ENCODE peak calls at places on chromosomes 3 and 15, in ten cellular contexts. One of them, this sample, is unnamed.

GRCh38 chr3:170572665-170573253 is 13.1 kb downstream of the SLC7A14 start:
- DNase-seq in activated naive CD4-positive, alpha-beta T cell: no peak
- DNase-seq in NCI-H187: no peak
- DNase-seq in heart left ventricle: no peak
- DNase-seq in Right ventricle myocardium superior: no peak
- DNase-seq in Kasumi-1: no peak
- DNase-seq in psoas muscle: no peak
- DNase-seq in GM23248: peak; percentile 89
- DNase-seq in non-pigmented ciliary epithelial cell: peak; percentile 52
- DNase-seq in RPMI7951: peak; percentile 90
- DNase-seq in this sample: no peak

GRCh38 chr3:67657192-67657591 is 2.8 kb upstream of the SUCLG2 start:
- DNase-seq in NCI-H187: no peak
- DNase-seq in activated naive CD4-positive, alpha-beta T cell: no peak
- DNase-seq in Kasumi-1: no peak
- DNase-seq in heart left ventricle: no peak
- DNase-seq in GM23248: no peak
- DNase-seq in Right ventricle myocardium superior: no peak
- DNase-seq in RPMI7951: no peak
- DNase-seq in non-pigmented ciliary epithelial cell: no peak
- DNase-seq in psoas muscle: no peak
- DNase-seq in this sample: no peak

GRCh38 chr3:179949869-179950268 is 86.9 kb downstream of the PEX5L start:
- DNase-seq in heart left ventricle: no peak
- DNase-seq in activated naive CD4-positive, alpha-beta T cell: no peak
- DNase-seq in Kasumi-1: no peak
- DNase-seq in non-pigmented ciliary epithelial cell: no peak
- DNase-seq in NCI-H187: no peak
- DNase-seq in RPMI7951: no peak
- DNase-seq in Right ventricle myocardium superior: no peak
- DNase-seq in GM23248: no peak
- DNase-seq in psoas muscle: no peak
- DNase-seq in this sample: no peak

GRCh38 chr3:25913179-25913578 is 123.3 kb downstream of the OXSM start:
- DNase-seq in GM23248: no peak
- DNase-seq in heart left ventricle: no peak
- DNase-seq in NCI-H187: no peak
- DNase-seq in Right ventricle myocardium superior: no peak
- DNase-seq in activated naive CD4-positive, alpha-beta T cell: no peak
- DNase-seq in non-pigmented ciliary epithelial cell: no peak
- DNase-seq in Kasumi-1: no peak
- DNase-seq in RPMI7951: no peak
- DNase-seq in psoas muscle: no peak
- DNase-seq in this sample: no peak

GRCh38 chr3:30720586-30721313 is 114.3 kb downstream of the TGFBR2 start:
- DNase-seq in Right ventricle myocardium superior: no peak
- DNase-seq in GM23248: peak; percentile 45
- DNase-seq in RPMI7951: peak; percentile 68
- DNase-seq in NCI-H187: no peak
- DNase-seq in activated naive CD4-positive, alpha-beta T cell: no peak
- DNase-seq in Kasumi-1: no peak
- DNase-seq in heart left ventricle: no peak
- DNase-seq in psoas muscle: no peak
- DNase-seq in non-pigmented ciliary epithelial cell: peak; percentile 60
- DNase-seq in this sample: no peak

GRCh38 chr15:25065876-25066275 is 111.1 kb downstream of the SNRPN start:
- DNase-seq in Kasumi-1: no peak
- DNase-seq in activated naive CD4-positive, alpha-beta T cell: no peak
- DNase-seq in non-pigmented ciliary epithelial cell: no peak
- DNase-seq in psoas muscle: no peak
- DNase-seq in heart left ventricle: no peak
- DNase-seq in RPMI7951: no peak
- DNase-seq in NCI-H187: no peak
- DNase-seq in Right ventricle myocardium superior: no peak
- DNase-seq in GM23248: no peak
- DNase-seq in this sample: no peak

GRCh38 chr15:75152382-75153079 is 49.2 kb upstream of the C15orf39 start:
- DNase-seq in psoas muscle: no peak
- DNase-seq in activated naive CD4-positive, alpha-beta T cell: no peak
- DNase-seq in heart left ventricle: no peak
- DNase-seq in non-pigmented ciliary epithelial cell: no peak
- DNase-seq in RPMI7951: no peak
- DNase-seq in Kasumi-1: no peak
- DNase-seq in GM23248: no peak
- DNase-seq in NCI-H187: no peak
- DNase-seq in Right ventricle myocardium superior: no peak
- DNase-seq in this sample: no peak

GRCh38 chr15:48427960-48428547 is 96.8 kb downstream of the DUT start:
- DNase-seq in NCI-H187: no peak
- DNase-seq in heart left ventricle: no peak
- DNase-seq in GM23248: peak; percentile 90
- DNase-seq in Kasumi-1: no peak
- DNase-seq in RPMI7951: peak; percentile 98
- DNase-seq in non-pigmented ciliary epithelial cell: peak; percentile 46
- DNase-seq in activated naive CD4-positive, alpha-beta T cell: no peak
- DNase-seq in Right ventricle myocardium superior: no peak
- DNase-seq in psoas muscle: no peak
- DNase-seq in this sample: no peak

GRCh38 chr3:76096836-76097587 is 311.7 kb upstream of the ZNF717 start:
- DNase-seq in psoas muscle: no peak
- DNase-seq in activated naive CD4-positive, alpha-beta T cell: no peak
- DNase-seq in GM23248: peak; percentile 60
- DNase-seq in Kasumi-1: no peak
- DNase-seq in RPMI7951: no peak
- DNase-seq in non-pigmented ciliary epithelial cell: no peak
- DNase-seq in Right ventricle myocardium superior: no peak
- DNase-seq in heart left ventricle: no peak
- DNase-seq in NCI-H187: no peak
- DNase-seq in this sample: no peak

GRCh38 chr3:42572278-42572677 is 9.5 kb downstream of the SEC22C start:
- DNase-seq in heart left ventricle: no peak
- DNase-seq in RPMI7951: peak; percentile 61
- DNase-seq in psoas muscle: no peak
- DNase-seq in activated naive CD4-positive, alpha-beta T cell: no peak
- DNase-seq in Kasumi-1: peak; percentile 52
- DNase-seq in non-pigmented ciliary epithelial cell: no peak
- DNase-seq in NCI-H187: no peak
- DNase-seq in GM23248: peak; percentile 58
- DNase-seq in Right ventricle myocardium superior: no peak
- DNase-seq in this sample: no peak

GRCh38 chr15:32700501-32701150 is 17.2 kb upstream of the GREM1 start:
- DNase-seq in GM23248: no peak
- DNase-seq in Right ventricle myocardium superior: no peak
- DNase-seq in activated naive CD4-positive, alpha-beta T cell: no peak
- DNase-seq in non-pigmented ciliary epithelial cell: no peak
- DNase-seq in NCI-H187: no peak
- DNase-seq in Kasumi-1: no peak
- DNase-seq in psoas muscle: no peak
- DNase-seq in heart left ventricle: no peak
- DNase-seq in RPMI7951: no peak
- DNase-seq in this sample: no peak

GRCh38 chr3:123421353-123422174 is 27.3 kb downstream of the ADCY5 start:
- DNase-seq in GM23248: no peak
- DNase-seq in Kasumi-1: peak; percentile 11
- DNase-seq in heart left ventricle: peak; percentile 57
- DNase-seq in Right ventricle myocardium superior: peak; percentile 72
- DNase-seq in non-pigmented ciliary epithelial cell: no peak
- DNase-seq in activated naive CD4-positive, alpha-beta T cell: no peak
- DNase-seq in NCI-H187: no peak
- DNase-seq in psoas muscle: peak; percentile 27
- DNase-seq in RPMI7951: peak; percentile 15
- DNase-seq in this sample: no peak

GRCh38 chr15:89728254-89728653 is 22.8 kb downstream of the MESP1 start:
- DNase-seq in GM23248: peak; percentile 42
- DNase-seq in non-pigmented ciliary epithelial cell: peak; percentile 19
- DNase-seq in Kasumi-1: no peak
- DNase-seq in activated naive CD4-positive, alpha-beta T cell: no peak
- DNase-seq in psoas muscle: no peak
- DNase-seq in NCI-H187: no peak
- DNase-seq in heart left ventricle: no peak
- DNase-seq in Right ventricle myocardium superior: no peak
- DNase-seq in RPMI7951: peak; percentile 18
- DNase-seq in this sample: no peak

GRCh38 chr3:11288021-11288491 is 15.9 kb downstream of the ATG7 start:
- DNase-seq in Kasumi-1: peak; percentile 49
- DNase-seq in non-pigmented ciliary epithelial cell: no peak
- DNase-seq in heart left ventricle: no peak
- DNase-seq in RPMI7951: peak; percentile 54
- DNase-seq in psoas muscle: no peak
- DNase-seq in NCI-H187: no peak
- DNase-seq in Right ventricle myocardium superior: no peak
- DNase-seq in GM23248: peak; percentile 79
- DNase-seq in activated naive CD4-positive, alpha-beta T cell: no peak
- DNase-seq in this sample: no peak

GRCh38 chr15:90954712-90955671 is at the start of gene RCCD1:
- DNase-seq in heart left ventricle: peak; percentile 94
- DNase-seq in GM23248: peak; percentile 98
- DNase-seq in psoas muscle: peak; percentile 97
- DNase-seq in NCI-H187: peak; percentile 81
- DNase-seq in Right ventricle myocardium superior: peak; percentile 98
- DNase-seq in non-pigmented ciliary epithelial cell: peak; percentile 77
- DNase-seq in Kasumi-1: peak; percentile 96
- DNase-seq in RPMI7951: peak; percentile 97
- DNase-seq in activated naive CD4-positive, alpha-beta T cell: peak; percentile 77
- DNase-seq in this sample: peak; percentile 98

GRCh38 chr3:138726966-138727365 is 107.8 kb downstream of the PIK3CB start:
- DNase-seq in heart left ventricle: no peak
- DNase-seq in activated naive CD4-positive, alpha-beta T cell: no peak
- DNase-seq in NCI-H187: no peak
- DNase-seq in Right ventricle myocardium superior: no peak
- DNase-seq in RPMI7951: no peak
- DNase-seq in psoas muscle: no peak
- DNase-seq in Kasumi-1: no peak
- DNase-seq in non-pigmented ciliary epithelial cell: no peak
- DNase-seq in GM23248: peak; percentile 47
- DNase-seq in this sample: no peak

GRCh38 chr3:62601238-62601856 is 228.0 kb upstream of the FEZF2 start:
- DNase-seq in heart left ventricle: no peak
- DNase-seq in Kasumi-1: no peak
- DNase-seq in activated naive CD4-positive, alpha-beta T cell: no peak
- DNase-seq in psoas muscle: no peak
- DNase-seq in non-pigmented ciliary epithelial cell: no peak
- DNase-seq in RPMI7951: peak; percentile 45
- DNase-seq in Right ventricle myocardium superior: no peak
- DNase-seq in NCI-H187: no peak
- DNase-seq in GM23248: peak; percentile 89
- DNase-seq in this sample: no peak

GRCh38 chr3:17006143-17006839 is 121.5 kb downstream of the PLCL2 start:
- DNase-seq in GM23248: peak; percentile 10
- DNase-seq in RPMI7951: no peak
- DNase-seq in NCI-H187: no peak
- DNase-seq in non-pigmented ciliary epithelial cell: no peak
- DNase-seq in Right ventricle myocardium superior: no peak
- DNase-seq in psoas muscle: no peak
- DNase-seq in heart left ventricle: no peak
- DNase-seq in activated naive CD4-positive, alpha-beta T cell: no peak
- DNase-seq in Kasumi-1: peak; percentile 30
- DNase-seq in this sample: no peak

GRCh38 chr3:146884291-146884690 is 279.1 kb upstream of the PLSCR5 start:
- DNase-seq in Right ventricle myocardium superior: no peak
- DNase-seq in GM23248: no peak
- DNase-seq in psoas muscle: no peak
- DNase-seq in NCI-H187: no peak
- DNase-seq in activated naive CD4-positive, alpha-beta T cell: no peak
- DNase-seq in Kasumi-1: no peak
- DNase-seq in RPMI7951: no peak
- DNase-seq in heart left ventricle: no peak
- DNase-seq in non-pigmented ciliary epithelial cell: no peak
- DNase-seq in this sample: no peak

GRCh38 chr3:8739757-8740508 is 6.3 kb downstream of the CAV3 start:
- DNase-seq in heart left ventricle: no peak
- DNase-seq in RPMI7951: peak; percentile 95
- DNase-seq in GM23248: peak; percentile 93
- DNase-seq in Kasumi-1: no peak
- DNase-seq in NCI-H187: no peak
- DNase-seq in non-pigmented ciliary epithelial cell: peak; percentile 40
- DNase-seq in Right ventricle myocardium superior: no peak
- DNase-seq in activated naive CD4-positive, alpha-beta T cell: no peak
- DNase-seq in psoas muscle: no peak
- DNase-seq in this sample: no peak

GRCh38 chr15:64897345-64897985 is 14.2 kb upstream of the ANKDD1A start:
- DNase-seq in psoas muscle: peak; percentile 75
- DNase-seq in non-pigmented ciliary epithelial cell: no peak
- DNase-seq in RPMI7951: peak; percentile 94
- DNase-seq in heart left ventricle: peak; percentile 75
- DNase-seq in GM23248: peak; percentile 89
- DNase-seq in NCI-H187: no peak
- DNase-seq in Kasumi-1: peak; percentile 36
- DNase-seq in Right ventricle myocardium superior: peak; percentile 85
- DNase-seq in activated naive CD4-positive, alpha-beta T cell: no peak
- DNase-seq in this sample: peak; percentile 86

GRCh38 chr3:132285620-132285945 is 31.6 kb upstream of the ACP3 start:
- DNase-seq in RPMI7951: no peak
- DNase-seq in non-pigmented ciliary epithelial cell: no peak
- DNase-seq in Kasumi-1: no peak
- DNase-seq in NCI-H187: no peak
- DNase-seq in Right ventricle myocardium superior: no peak
- DNase-seq in psoas muscle: no peak
- DNase-seq in activated naive CD4-positive, alpha-beta T cell: no peak
- DNase-seq in heart left ventricle: no peak
- DNase-seq in GM23248: no peak
- DNase-seq in this sample: no peak

GRCh38 chr3:32569540-32570425 is 875 bp downstream of the DYNC1LI1 start:
- DNase-seq in NCI-H187: peak; percentile 54
- DNase-seq in GM23248: peak; percentile 50
- DNase-seq in non-pigmented ciliary epithelial cell: no peak
- DNase-seq in RPMI7951: peak; percentile 56
- DNase-seq in Kasumi-1: peak; percentile 63
- DNase-seq in Right ventricle myocardium superior: peak; percentile 74
- DNase-seq in psoas muscle: peak; percentile 62
- DNase-seq in activated naive CD4-positive, alpha-beta T cell: no peak
- DNase-seq in heart left ventricle: peak; percentile 58
- DNase-seq in this sample: peak; percentile 84

This sample was measured in Right ventricle myocardium inferior.